ENCODE peak calls at places on chromosomes 4 and X, in six cellular contexts. G is HepG2, X is GM12878, D is K562, N is H1, Y is GM12891. Z is an unnamed sample.

GRCh38 chr4:108060164-108060563 is 70.5 kb downstream of the HADH start:
- DNase-seq in G (peak), X (no peak), D (peak), N (no peak), Y (no peak), Z (no peak)

GRCh38 chr4:89914609-89915008 is 20.0 kb downstream of the MMRN1 start:
- DNase-seq in G (no peak), X (no peak), D (no peak), N (no peak), Y (no peak), Z (no peak)

GRCh38 chr4:78951862-78952472 is 12.7 kb upstream of the PAQR3 start:
- DNase-seq in G (peak), X (no peak), D (peak), N (no peak), Y (peak), Z (no peak)

GRCh38 chr4:45550766-45551366 is 573.0 kb downstream of the GABRG1 start:
- DNase-seq in G (no peak), X (no peak), D (no peak), N (no peak), Y (no peak), Z (no peak)

GRCh38 chrX:150935466-150935865 is 37.0 kb upstream of the CD99L2 start:
- DNase-seq in G (no peak), X (no peak), D (no peak), N (no peak), Y (no peak), Z (no peak)

GRCh38 chrX:107325467-107325866 is 119.1 kb downstream of the DNAAF6 start:
- DNase-seq in G (no peak), X (no peak), D (no peak), N (no peak), Y (no peak), Z (no peak)

GRCh38 chrX:20218809-20219505 is 47.8 kb downstream of the RPS6KA3 start:
- DNase-seq in G (no peak), X (no peak), D (peak), N (no peak), Y (no peak), Z (no peak)

GRCh38 chr4:97923096-97923495 is 220.2 kb downstream of the STPG2 start:
- DNase-seq in G (no peak), X (no peak), D (no peak), N (no peak), Y (no peak), Z (no peak)

GRCh38 chr4:76804060-76804459 is 93.9 kb downstream of the SOWAHB start:
- DNase-seq in G (no peak), X (no peak), D (no peak), N (no peak), Y (no peak), Z (no peak)

GRCh38 chrX:42491145-42491907 is 286.6 kb downstream of the PPP1R2C start:
- DNase-seq in G (no peak), X (no peak), D (no peak), N (no peak), Y (no peak), Z (no peak)

GRCh38 chrX:44878780-44879179 is 5.8 kb downstream of the KDM6A start:
- DNase-seq in G (no peak), X (no peak), D (no peak), N (no peak), Y (no peak), Z (no peak)

GRCh38 chr4:76948441-76949292 is 885 bp upstream of the SEPTIN11 start:
- DNase-seq in G (peak), X (peak), D (peak), N (no peak), Y (peak), Z (peak)

GRCh38 chr4:103482471-103482870 is 237.3 kb downstream of the TACR3 start:
- DNase-seq in G (no peak), X (no peak), D (no peak), N (no peak), Y (no peak), Z (no peak)

GRCh38 chrX:155216179-155216939 is at the start of gene VBP1:
- DNase-seq in G (peak), X (peak), D (peak), N (peak), Y (peak), Z (peak)
- TF ChIP-seq POLR2A in G (peak), X (peak), D (peak), N (peak), Y (peak), Z (peak)

GRCh38 chrX:79366888-79367749 is at the start of gene ITM2A:
- DNase-seq in G (no peak), X (no peak), D (peak), N (peak), Y (no peak), Z (peak)
- TF ChIP-seq POLR2AphosphoS5 in G (no peak), X (no peak), D (peak), N (no peak), Y (no peak), Z (no peak)

GRCh38 chr4:58139269-58139668 is 1029.1 kb upstream of the IGFBP7 start:
- DNase-seq in G (no peak), X (no peak), D (no peak), N (no peak), Y (no peak), Z (no peak)

GRCh38 chr4:58144721-58145120 is 1034.5 kb upstream of the IGFBP7 start:
- DNase-seq in G (no peak), X (no peak), D (no peak), N (no peak), Y (no peak), Z (no peak)

GRCh38 chr4:58136611-58137010 is 1026.4 kb upstream of the IGFBP7 start:
- DNase-seq in G (no peak), X (no peak), D (no peak), N (no peak), Y (no peak), Z (no peak)

DNA sequence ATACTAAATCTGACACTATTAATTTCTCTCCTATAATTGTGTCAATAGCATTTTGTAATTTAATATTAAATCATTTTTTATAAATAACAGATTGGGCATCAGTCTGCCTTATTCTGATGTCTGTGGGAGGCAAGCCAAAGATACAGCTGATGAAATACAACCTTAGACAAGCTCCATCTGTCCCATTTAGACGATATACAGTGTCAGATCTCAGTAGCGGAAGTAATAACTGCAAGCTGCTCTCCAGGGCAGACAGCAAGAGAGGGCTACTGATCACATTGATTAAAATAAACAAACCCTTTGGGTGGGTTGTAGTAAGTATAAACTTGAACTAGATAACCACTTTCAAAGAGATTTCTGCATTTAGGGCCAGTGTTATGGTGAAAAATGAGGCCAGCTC is 1028.6 kb upstream of the IGFBP7 start:
- DNase-seq in G (no peak), X (no peak), D (no peak), N (no peak), Y (no peak), Z (no peak)
- TF ChIP-seq TAF1 in G (no peak), X (no peak), D (no peak), N (no peak), Y (no peak), Z (no peak)

GRCh38 chr4:54063224-54063623 is 1.2 kb downstream of the CHIC2 start:
- DNase-seq in G (peak), X (no peak), D (peak), N (no peak), Y (no peak), Z (no peak)
- TF ChIP-seq POLR2A in G (no peak), X (no peak), D (no peak), N (no peak), Y (no peak), Z (no peak)

GRCh38 chr4:10239982-10240654 is 123.5 kb upstream of the WDR1 start:
- DNase-seq in G (no peak), X (no peak), D (peak), N (no peak), Y (no peak), Z (no peak)

GRCh38 chr4:10240691-10241090 is 124.1 kb upstream of the WDR1 start:
- DNase-seq in G (no peak), X (no peak), D (no peak), N (no peak), Y (no peak), Z (no peak)

GRCh38 chr4:10243856-10244255 is 127.3 kb upstream of the WDR1 start:
- DNase-seq in G (no peak), X (no peak), D (no peak), N (no peak), Y (no peak), Z (no peak)

GRCh38 chr4:10245761-10246160 is 129.2 kb upstream of the WDR1 start:
- DNase-seq in G (no peak), X (no peak), D (no peak), N (no peak), Y (no peak), Z (no peak)
- TF ChIP-seq POLR2AphosphoS5 in G (no peak), X (no peak), D (no peak), N (no peak), Y (no peak), Z (no peak)

GRCh38 chr4:7459471-7459870 is 24.7 kb upstream of the PSAPL1 start:
- DNase-seq in G (no peak), X (no peak), D (no peak), N (no peak), Y (no peak), Z (no peak)
- TF ChIP-seq TAF1 in G (no peak), X (no peak), D (no peak), N (no peak), Y (no peak), Z (no peak)

GRCh38 chr4:83334425-83335241 is at the start of gene HPSE:
- DNase-seq in G (peak), X (no peak), D (peak), N (peak), Y (peak), Z (peak)
- TF ChIP-seq POLR2A in G (no peak), X (no peak), D (no peak), N (peak), Y (no peak), Z (no peak)

GRCh38 chrX:119625843-119626242 is 19.6 kb upstream of the NKRF start:
- DNase-seq in G (no peak), X (no peak), D (no peak), N (no peak), Y (no peak), Z (no peak)

GRCh38 chrX:119618439-119618838 is 12.2 kb upstream of the NKRF start:
- DNase-seq in G (no peak), X (no peak), D (no peak), N (no peak), Y (no peak), Z (no peak)

GRCh38 chrX:119624417-119624816 is 18.2 kb upstream of the NKRF start:
- DNase-seq in G (no peak), X (no peak), D (no peak), N (no peak), Y (no peak), Z (no peak)

GRCh38 chrX:119624951-119625668 is 18.9 kb upstream of the NKRF start:
- DNase-seq in G (no peak), X (no peak), D (no peak), N (no peak), Y (no peak), Z (no peak)

DNA sequence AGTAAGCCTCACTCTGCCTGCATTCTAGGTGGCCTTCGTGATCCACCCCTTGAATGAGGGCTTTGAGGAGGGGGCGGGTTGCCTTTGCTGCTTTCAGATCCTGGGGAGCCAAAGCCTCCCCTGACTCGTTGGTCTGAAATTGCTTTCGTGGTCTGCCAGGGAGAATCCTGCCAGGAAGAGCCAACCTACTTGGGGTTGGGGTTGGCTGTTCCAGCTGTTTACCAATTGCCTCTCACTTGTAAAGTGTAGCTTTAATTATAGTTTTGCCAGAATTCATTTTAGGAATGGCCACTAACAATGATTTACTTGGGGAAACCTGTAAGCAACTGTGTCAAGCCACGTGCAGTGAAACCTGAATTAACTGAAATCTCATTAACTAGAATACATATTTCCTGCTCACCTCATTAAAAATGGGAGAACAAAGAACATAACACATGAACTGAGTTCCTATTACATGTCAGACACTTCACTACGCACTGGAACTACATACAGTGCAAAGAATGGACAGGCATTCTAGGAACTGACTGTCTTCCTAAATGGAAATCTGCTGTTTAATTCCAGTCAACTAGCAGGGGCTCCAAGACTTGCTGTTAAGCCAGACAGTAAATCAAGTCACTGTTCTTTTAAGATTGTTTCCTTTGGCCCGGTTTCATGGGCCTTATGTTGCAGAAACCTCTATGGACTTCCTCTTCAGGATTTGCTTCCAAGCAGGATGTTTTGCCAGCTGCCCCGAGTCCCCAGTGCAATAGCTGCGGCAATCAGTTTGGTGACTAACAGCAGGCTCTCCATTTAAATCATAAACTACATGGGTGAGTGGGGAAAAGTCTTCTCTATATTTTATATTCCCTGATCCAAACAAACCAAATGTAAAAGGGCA is 16.4 kb upstream of the NKRF start:
- DNase-seq in G (no peak), X (no peak), D (no peak), N (no peak), Y (no peak), Z (no peak)
- TF ChIP-seq POLR2AphosphoS5 in G (no peak), X (no peak), D (no peak), N (no peak), Y (no peak), Z (no peak)

GRCh38 chrX:2910109-2910508 is 19.0 kb downstream of the ARSD start:
- DNase-seq in G (no peak), X (no peak), D (no peak), N (no peak), Y (no peak), Z (no peak)

GRCh38 chrX:2907295-2907694 is 21.8 kb downstream of the ARSD start:
- DNase-seq in G (no peak), X (no peak), D (no peak), N (no peak), Y (no peak), Z (no peak)

GRCh38 chrX:2903366-2903765 is 25.8 kb downstream of the ARSD start:
- DNase-seq in G (no peak), X (no peak), D (no peak), N (no peak), Y (no peak), Z (no peak)

GRCh38 chrX:2913118-2913517 is 16.0 kb downstream of the ARSD start:
- DNase-seq in G (no peak), X (no peak), D (peak), N (no peak), Y (no peak), Z (no peak)

DNA sequence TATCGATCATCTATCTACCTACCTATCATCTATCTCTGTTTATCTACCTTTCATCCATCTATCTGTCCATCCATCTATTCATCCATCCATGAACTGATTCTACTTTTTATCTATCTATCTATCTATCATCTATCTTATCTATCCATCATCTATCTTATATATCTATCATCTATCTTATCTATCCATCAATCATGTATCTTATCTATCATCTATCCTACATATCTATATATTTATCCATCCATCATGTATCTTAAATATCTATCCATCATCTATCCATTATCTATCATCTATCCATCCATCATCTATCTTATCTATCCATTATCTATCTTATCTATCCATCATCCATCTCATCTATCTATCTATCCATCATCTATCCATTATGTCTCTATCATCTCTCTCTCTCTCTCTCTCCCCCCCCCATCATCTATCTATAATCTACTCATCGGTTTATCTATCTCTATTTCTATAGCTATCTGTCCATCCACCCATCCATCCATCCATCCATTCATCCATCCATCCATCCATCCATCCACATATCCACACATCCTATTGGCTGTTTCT is 20.9 kb downstream of the ARSD start:
- DNase-seq in G (no peak), X (no peak), D (no peak), N (no peak), Y (no peak), Z (no peak)
- TF ChIP-seq TAF1 in G (no peak), X (no peak), D (no peak), N (no peak), Y (no peak), Z (no peak)

GRCh38 chr4:121875663-121876062 is 5.4 kb upstream of the BBS7 start:
- DNase-seq in G (no peak), X (no peak), D (no peak), N (no peak), Y (no peak), Z (no peak)

GRCh38 chr4:121873604-121874003 is 3.3 kb upstream of the BBS7 start:
- DNase-seq in G (no peak), X (peak), D (peak), N (no peak), Y (no peak), Z (no peak)

GRCh38 chr4:121876070-121876469 is 5.8 kb upstream of the BBS7 start:
- DNase-seq in G (no peak), X (no peak), D (no peak), N (no peak), Y (no peak), Z (no peak)

DNA sequence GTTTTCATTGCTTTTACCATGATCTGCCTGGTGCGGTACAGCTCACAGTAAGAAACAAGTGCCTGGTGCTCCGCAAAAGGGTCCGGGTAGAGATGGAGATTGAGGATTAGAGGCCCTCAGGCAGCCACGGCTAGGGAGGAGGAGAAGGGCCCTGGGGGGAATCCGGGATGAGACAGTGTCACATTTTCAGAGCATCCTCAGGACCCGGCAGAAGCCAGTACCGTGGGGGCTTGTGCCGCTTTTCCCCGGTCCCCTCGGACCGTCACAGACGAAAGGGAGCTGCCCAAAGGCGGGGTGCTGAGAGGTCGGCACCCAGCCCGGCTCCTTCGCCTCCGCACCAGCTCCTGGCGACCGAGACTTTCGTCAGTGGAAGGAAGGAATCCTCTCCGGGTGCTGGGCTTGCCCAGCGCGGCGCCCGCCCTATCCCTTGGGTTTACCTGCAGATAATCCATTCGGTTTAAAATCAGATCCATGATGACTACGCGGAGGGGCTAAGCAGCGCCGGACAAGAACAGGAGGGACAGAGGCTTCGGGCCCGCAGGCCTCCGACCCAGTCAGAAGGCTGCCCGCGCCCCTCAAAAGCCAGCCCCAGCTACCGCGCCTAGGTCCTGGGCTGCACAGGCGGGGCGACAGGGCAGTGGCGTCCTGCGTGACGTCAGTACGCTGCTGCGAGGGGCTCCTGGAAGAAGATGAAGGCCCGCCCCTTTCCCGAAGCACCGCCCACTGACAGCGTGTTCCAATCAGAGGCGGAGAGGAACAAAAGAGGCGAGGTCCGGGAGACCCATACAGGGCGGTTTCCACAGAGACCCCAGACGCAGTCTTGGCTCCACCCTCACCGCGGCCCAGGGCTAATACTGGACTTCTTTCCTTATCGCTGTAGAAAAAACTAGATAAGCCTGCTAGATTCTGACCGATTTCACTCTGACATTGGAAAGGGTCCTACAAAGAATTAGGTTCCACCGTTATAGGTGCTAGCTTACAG is at the start of gene BBS7:
- DNase-seq in G (peak), X (peak), D (peak), N (peak), Y (peak), Z (peak)
- TF ChIP-seq POLR2A in G (peak), X (peak), D (peak), N (peak), Y (peak), Z (peak)